ENCODE peak calls at places on chromosomes 6 and 20, in six cellular contexts. One of them, this sample, is unnamed.

GRCh38 chr20:49214546-49214945 is 4.7 kb upstream of the DDX27 start:
- DNase-seq in H54: no peak
- DNase-seq in stimulated activated CD4-positive, alpha-beta T cell treated with anti-CD3 and anti-CD28 coated beads, Interleukin-1b, Interleukin-23, amount 100 ng/mL, for 4 hours: no peak
- DNase-seq in right lobe of liver: no peak
- DNase-seq in Peyer's patch: no peak
- DNase-seq in effector CD4-positive, alpha-beta T cell: no peak
- DNase-seq in this sample: no peak

GRCh38 chr6:26249959-26250805 is 114.8 kb upstream of the BTN3A2 start:
- DNase-seq in right lobe of liver: no peak
- DNase-seq in Peyer's patch: peak
- DNase-seq in stimulated activated CD4-positive, alpha-beta T cell treated with anti-CD3 and anti-CD28 coated beads, Interleukin-1b, Interleukin-23, amount 100 ng/mL, for 4 hours: no peak
- DNase-seq in H54: no peak
- DNase-seq in effector CD4-positive, alpha-beta T cell: peak
- DNase-seq in this sample: no peak

GRCh38 chr6:141326925-141327324 is 805.8 kb upstream of the GJE1 start:
- DNase-seq in H54: no peak
- DNase-seq in stimulated activated CD4-positive, alpha-beta T cell treated with anti-CD3 and anti-CD28 coated beads, Interleukin-1b, Interleukin-23, amount 100 ng/mL, for 4 hours: no peak
- DNase-seq in effector CD4-positive, alpha-beta T cell: no peak
- DNase-seq in Peyer's patch: no peak
- DNase-seq in right lobe of liver: no peak
- DNase-seq in this sample: no peak

GRCh38 chr6:101454106-101454676 is 60.7 kb downstream of the GRIK2 start:
- DNase-seq in effector CD4-positive, alpha-beta T cell: no peak
- DNase-seq in stimulated activated CD4-positive, alpha-beta T cell treated with anti-CD3 and anti-CD28 coated beads, Interleukin-1b, Interleukin-23, amount 100 ng/mL, for 4 hours: no peak
- DNase-seq in right lobe of liver: no peak
- DNase-seq in H54: no peak
- DNase-seq in Peyer's patch: no peak
- DNase-seq in this sample: no peak

GRCh38 chr6:4714961-4715501 is 61.2 kb upstream of the CDYL start:
- DNase-seq in Peyer's patch: no peak
- DNase-seq in stimulated activated CD4-positive, alpha-beta T cell treated with anti-CD3 and anti-CD28 coated beads, Interleukin-1b, Interleukin-23, amount 100 ng/mL, for 4 hours: no peak
- DNase-seq in H54: no peak
- DNase-seq in right lobe of liver: no peak
- DNase-seq in effector CD4-positive, alpha-beta T cell: no peak
- DNase-seq in this sample: no peak

GRCh38 chr6:27495386-27496135 is 22.7 kb upstream of the ZNF184 start:
- DNase-seq in right lobe of liver: no peak
- DNase-seq in stimulated activated CD4-positive, alpha-beta T cell treated with anti-CD3 and anti-CD28 coated beads, Interleukin-1b, Interleukin-23, amount 100 ng/mL, for 4 hours: no peak
- DNase-seq in Peyer's patch: no peak
- DNase-seq in H54: peak
- DNase-seq in effector CD4-positive, alpha-beta T cell: no peak
- DNase-seq in this sample: peak

GRCh38 chr20:38387953-38388352 is 41.7 kb downstream of the LBP start:
- DNase-seq in right lobe of liver: no peak
- DNase-seq in Peyer's patch: no peak
- DNase-seq in effector CD4-positive, alpha-beta T cell: no peak
- DNase-seq in H54: no peak
- DNase-seq in stimulated activated CD4-positive, alpha-beta T cell treated with anti-CD3 and anti-CD28 coated beads, Interleukin-1b, Interleukin-23, amount 100 ng/mL, for 4 hours: no peak
- DNase-seq in this sample: no peak

GRCh38 chr6:37242429-37243052 is 15.0 kb upstream of the TBC1D22B start:
- DNase-seq in right lobe of liver: no peak
- DNase-seq in Peyer's patch: no peak
- DNase-seq in H54: peak
- DNase-seq in stimulated activated CD4-positive, alpha-beta T cell treated with anti-CD3 and anti-CD28 coated beads, Interleukin-1b, Interleukin-23, amount 100 ng/mL, for 4 hours: no peak
- DNase-seq in effector CD4-positive, alpha-beta T cell: no peak
- DNase-seq in this sample: no peak

GRCh38 chr6:134757911-134758361 is 192.0 kb downstream of the ALDH8A1 start:
- DNase-seq in Peyer's patch: peak
- DNase-seq in H54: no peak
- DNase-seq in effector CD4-positive, alpha-beta T cell: no peak
- DNase-seq in right lobe of liver: no peak
- DNase-seq in stimulated activated CD4-positive, alpha-beta T cell treated with anti-CD3 and anti-CD28 coated beads, Interleukin-1b, Interleukin-23, amount 100 ng/mL, for 4 hours: no peak
- DNase-seq in this sample: no peak

GRCh38 chr20:51528263-51529026 is 14.1 kb downstream of the NFATC2 start:
- DNase-seq in stimulated activated CD4-positive, alpha-beta T cell treated with anti-CD3 and anti-CD28 coated beads, Interleukin-1b, Interleukin-23, amount 100 ng/mL, for 4 hours: peak
- DNase-seq in right lobe of liver: no peak
- DNase-seq in H54: no peak
- DNase-seq in Peyer's patch: no peak
- DNase-seq in effector CD4-positive, alpha-beta T cell: peak
- DNase-seq in this sample: peak

GRCh38 chr20:15022921-15023320 is 685.5 kb upstream of the FLRT3 start:
- DNase-seq in right lobe of liver: no peak
- DNase-seq in effector CD4-positive, alpha-beta T cell: no peak
- DNase-seq in stimulated activated CD4-positive, alpha-beta T cell treated with anti-CD3 and anti-CD28 coated beads, Interleukin-1b, Interleukin-23, amount 100 ng/mL, for 4 hours: no peak
- DNase-seq in Peyer's patch: no peak
- DNase-seq in H54: no peak
- DNase-seq in this sample: no peak

This sample was measured in activated T-helper 9 cell treated with anti-CD3 and anti-CD28 coated beads, Interleukin-2, amount 50 U/mL, for 16 hours.